ENCODE peak calls at places on chromosomes 2 and 18, in eight cellular contexts. Q is CD4-positive, CD25-positive, alpha-beta regulatory T cell; M is left ventricle myocardium inferior; X is right atrium auricular region; V is CD8-positive, alpha-beta T cell; B is neuronal stem cell; N is colonic mucosa; F is right lobe of liver. D is an unnamed sample.

GRCh38 chr2:33262097-33262496 is 214.4 kb upstream of the RASGRP3 start:
- DNase-seq in X (no peak), V (no peak), M (no peak), Q (no peak), F (no peak), N (no peak), B (no peak), D (no peak)

GRCh38 chr18:31497711-31498449 is at the start of gene DSG2:
- DNase-seq in Q (no peak), X (no peak), V (no peak), F (peak; percentile 92), B (peak; percentile 67), N (peak; percentile 91), M (peak; percentile 76), D (peak; percentile 59)

GRCh38 chr18:11733031-11733430 is 44.0 kb downstream of the GNAL start:
- DNase-seq in N (peak; percentile 75), F (peak; percentile 81), X (peak; percentile 79), M (peak; percentile 77), B (peak; percentile 72), V (peak; percentile 54), Q (peak; percentile 32), D (peak; percentile 85)

GRCh38 chr18:48777737-48778111 is 173.0 kb downstream of the SMAD7 start:
- DNase-seq in Q (no peak), F (no peak), V (no peak), N (no peak), X (peak; percentile 77), M (no peak), B (no peak), D (peak; percentile 5)

GRCh38 chr2:191811807-191812602 is 34.9 kb downstream of the CAVIN2 start:
- DNase-seq in Q (no peak), V (no peak), F (peak; percentile 58), X (peak; percentile 77), M (peak; percentile 33), N (peak; percentile 60), B (peak; percentile 59), D (peak; percentile 85)

GRCh38 chr18:54357082-54357659 is 487 bp downstream of the STARD6 start:
- DNase-seq in X (no peak), N (peak; percentile 18), V (no peak), Q (no peak), B (no peak), M (no peak), F (no peak), D (no peak)

GRCh38 chr2:205130111-205130829 is 552.0 kb upstream of the NRP2 start:
- DNase-seq in M (no peak), X (no peak), Q (peak; percentile 7), B (no peak), N (no peak), F (no peak), V (no peak), D (no peak)

GRCh38 chr2:136125226-136125625 is 7.3 kb upstream of the CXCR4 start:
- DNase-seq in V (no peak), Q (no peak), N (no peak), F (no peak), B (no peak), X (no peak), M (no peak), D (no peak)

GRCh38 chr2:119179951-119180350 is 21.4 kb upstream of the C1QL2 start:
- DNase-seq in M (no peak), Q (no peak), V (no peak), N (no peak), F (no peak), X (no peak), B (no peak), D (no peak)

GRCh38 chr2:58895849-58896248 is 654.7 kb upstream of the FANCL start:
- DNase-seq in B (no peak), F (no peak), X (no peak), Q (no peak), V (no peak), M (peak; percentile 38), N (no peak), D (no peak)

GRCh38 chr2:18104583-18105224 is 226.2 kb downstream of the KCNS3 start:
- DNase-seq in Q (no peak), M (no peak), X (no peak), B (no peak), V (no peak), N (no peak), F (no peak), D (no peak)

GRCh38 chr2:136005462-136006205 is 20.2 kb upstream of the DARS1 start:
- DNase-seq in F (no peak), N (no peak), X (no peak), V (no peak), M (no peak), B (no peak), Q (no peak), D (no peak)

GRCh38 chr18:2856499-2856898 is 9.7 kb downstream of the EMILIN2 start:
- DNase-seq in M (no peak), F (no peak), V (no peak), B (no peak), X (peak; percentile 46), N (no peak), Q (no peak), D (no peak)

GRCh38 chr18:3624818-3625716 is 175.1 kb downstream of the TGIF1 start:
- DNase-seq in X (peak; percentile 74), V (no peak), F (no peak), N (peak; percentile 55), Q (no peak), B (no peak), M (no peak), D (peak; percentile 95)

GRCh38 chr2:38741542-38741852 is 9.7 kb downstream of the SRSF7 start:
- DNase-seq in X (no peak), N (peak; percentile 28), V (no peak), B (no peak), F (no peak), M (no peak), Q (no peak), D (no peak)

GRCh38 chr2:119011162-119011909 is 69.3 kb downstream of the MARCO start:
- DNase-seq in V (no peak), M (peak; percentile 51), N (no peak), X (no peak), B (peak; percentile 59), Q (no peak), F (peak; percentile 62), D (peak; percentile 70)

GRCh38 chr2:32926708-32927084 is 20.1 kb upstream of the LTBP1 start:
- DNase-seq in V (no peak), X (no peak), Q (no peak), N (no peak), B (no peak), M (no peak), F (no peak), D (peak; percentile 18)

GRCh38 chr18:68723539-68723938 is 8.6 kb upstream of the TMX3 start:
- DNase-seq in M (no peak), N (no peak), X (no peak), Q (no peak), B (no peak), V (no peak), F (no peak), D (no peak)

DNA sequence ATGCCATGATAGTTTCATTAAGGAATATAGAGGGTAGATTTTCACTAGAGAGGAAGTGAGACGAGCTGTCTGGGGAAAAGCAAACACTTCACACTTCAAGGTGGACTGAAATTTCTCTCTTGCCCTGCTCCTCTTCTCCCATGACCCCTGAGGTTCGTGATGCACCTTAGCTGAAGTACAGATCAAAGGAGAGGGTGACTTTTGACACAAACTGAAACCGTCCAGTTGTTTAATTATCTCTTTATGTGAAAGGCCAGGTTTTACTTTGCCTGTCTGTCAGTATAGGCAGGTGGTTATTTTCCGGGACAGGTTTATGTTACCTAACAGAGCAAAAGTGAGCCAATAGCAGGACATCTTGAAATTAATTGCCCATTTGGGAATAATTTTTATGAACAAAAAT is 41.0 kb upstream of the FOXI3 start:
- DNase-seq in B (no peak), N (no peak), F (no peak), V (no peak), M (no peak), X (no peak), Q (no peak), D (no peak)
- H3K27me3 ChIP-seq in B (peaks cover 3% of the 10 kb centered on the region), N (no peaks in the 10 kb centered on the region), F (no peaks in the 10 kb centered on the region), V (no peaks in the 10 kb centered on the region), M (peaks cover 64% of the 10 kb centered on the region), X (no peaks in the 10 kb centered on the region), Q (peaks cover 3% of the 10 kb centered on the region), D (peaks cover 64% of the 10 kb centered on the region)

GRCh38 chr2:218979846-218980738 is 4.9 kb downstream of the FEV start:
- DNase-seq in Q (peak; percentile 82), V (peak; percentile 74), N (peak; percentile 87), X (peak; percentile 69), F (peak; percentile 82), B (peak; percentile 86), M (peak; percentile 81), D (peak; percentile 89)
- H3K27me3 ChIP-seq in Q (peaks cover 33% of the 10 kb centered on the region), V (peaks cover 49% of the 10 kb centered on the region), N (peaks cover 53% of the 10 kb centered on the region), X (peaks cover 25% of the 10 kb centered on the region), F (peaks cover 31% of the 10 kb centered on the region), B (peaks cover 90% of the 10 kb centered on the region), M (peaks cover 100% of the 10 kb centered on the region), D (peaks cover 26% of the 10 kb centered on the region)

DNA sequence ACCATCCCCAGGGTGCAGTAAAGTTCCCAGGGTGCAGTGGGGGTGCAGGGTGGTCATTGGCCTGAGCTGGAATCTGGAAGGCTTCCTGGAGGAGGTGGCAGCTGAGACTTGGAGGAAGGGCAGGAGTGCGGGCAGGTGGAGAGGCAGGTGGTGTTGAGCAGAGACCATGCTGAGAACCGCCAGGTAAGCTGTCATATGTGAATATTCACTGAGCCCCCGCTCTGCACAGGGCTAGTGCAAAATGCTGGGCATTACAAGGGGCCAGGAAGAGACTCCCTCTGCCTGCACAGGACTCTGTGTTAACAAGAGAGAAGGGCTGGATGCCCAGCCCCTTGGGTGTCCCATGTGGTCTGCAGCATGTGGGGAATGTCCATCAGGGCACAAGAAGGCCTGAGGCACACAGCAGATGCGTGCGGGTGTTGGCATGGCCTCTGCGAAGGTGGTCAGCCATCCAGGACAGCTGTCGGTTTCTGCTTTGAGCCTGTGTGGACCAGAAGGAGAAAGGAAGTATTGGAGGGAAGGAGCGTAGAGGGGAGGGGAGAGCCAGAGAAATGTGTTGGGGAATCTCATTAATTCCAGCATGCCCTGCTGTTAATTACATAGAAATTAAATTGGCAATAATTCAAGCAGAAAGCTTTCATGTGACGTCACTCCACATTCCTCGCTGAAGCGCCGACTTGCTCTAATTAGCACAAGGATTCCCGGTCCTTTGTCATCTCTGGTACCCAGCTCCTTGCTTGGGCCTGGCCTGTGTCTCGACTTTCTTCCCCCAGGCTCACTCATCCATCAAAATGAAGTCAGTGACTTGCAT is 62.8 kb upstream of the OTOS start:
- DNase-seq in V (no peak), N (no peak), F (peak; percentile 26), X (no peak), B (peak; percentile 21), Q (no peak), M (no peak), D (no peak)
- H3K27me3 ChIP-seq in V (no peaks in the 10 kb centered on the region), N (no peaks in the 10 kb centered on the region), F (no peaks in the 10 kb centered on the region), X (no peaks in the 10 kb centered on the region), B (peaks cover 7% of the 10 kb centered on the region), Q (no peaks in the 10 kb centered on the region), M (peaks cover 41% of the 10 kb centered on the region), D (peaks cover 25% of the 10 kb centered on the region)

DNA sequence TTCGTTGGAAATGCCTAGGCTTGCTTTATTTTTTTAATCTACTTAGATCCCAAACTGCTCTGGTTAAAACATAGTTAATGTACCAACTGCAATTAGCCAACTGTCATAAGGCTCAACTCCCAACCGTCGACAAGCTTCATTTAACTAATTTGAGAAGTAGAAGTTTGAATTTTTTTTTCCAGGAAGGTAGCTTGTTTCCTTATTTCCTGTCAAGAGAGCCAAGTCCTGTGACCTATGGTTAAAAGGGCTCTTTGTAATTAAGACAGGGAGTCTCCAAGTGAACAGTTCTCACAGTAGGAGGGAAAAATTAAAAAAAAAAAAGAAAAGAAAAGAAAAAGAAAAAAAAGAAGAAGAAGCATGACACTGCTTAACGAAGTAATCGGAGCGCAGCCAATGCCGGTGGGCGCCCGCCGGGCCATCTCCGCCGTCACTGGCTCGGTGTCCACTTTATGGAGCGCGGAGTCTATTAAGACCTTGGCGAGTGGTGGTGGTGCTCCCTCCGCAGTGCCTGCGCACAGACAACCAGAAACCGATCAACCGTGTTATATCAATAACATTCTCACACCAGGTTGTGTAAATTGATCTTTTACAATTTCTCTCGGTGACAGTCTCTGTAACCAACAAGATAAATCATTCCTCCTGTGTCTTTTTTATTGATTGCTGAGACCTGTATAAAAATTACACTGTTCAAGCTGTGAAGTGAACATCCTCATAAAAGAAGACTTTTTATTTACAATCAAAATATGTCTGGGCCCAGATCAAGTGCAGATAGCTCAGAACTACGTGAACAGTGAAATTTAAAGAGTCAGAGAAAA is 197.2 kb upstream of the POU3F3 start:
- DNase-seq in M (no peak), F (no peak), N (no peak), X (no peak), V (no peak), B (no peak), Q (no peak), D (no peak)
- H3K27me3 ChIP-seq in M (peaks cover 64% of the 10 kb centered on the region), F (no peaks in the 10 kb centered on the region), N (no peaks in the 10 kb centered on the region), X (peaks cover 6% of the 10 kb centered on the region), V (no peaks in the 10 kb centered on the region), B (no peaks in the 10 kb centered on the region), Q (peaks cover 2% of the 10 kb centered on the region), D (peaks cover 54% of the 10 kb centered on the region)

D was measured in PC-3.